ENCODE peak calls at places on chromosomes 4 and X, in ten cellular contexts. One of them, this sample, is unnamed.

GRCh38 chr4:164512124-164512523 is 241.8 kb upstream of the SMIM31 start:
- DNase-seq in hepatocyte: no peak
- DNase-seq in astrocyte of the cerebellum: no peak
- DNase-seq in stomach: no peak
- DNase-seq in Caco-2: no peak
- DNase-seq in HL-60: peak; percentile 28
- DNase-seq in bronchial epithelial cell: no peak
- DNase-seq in MM.1S: no peak
- DNase-seq in fibroblast of mammary gland: no peak
- DNase-seq in cardiac fibroblast: no peak
- DNase-seq in this sample: no peak

GRCh38 chr4:38673109-38673978 is 9.3 kb downstream of the KLF3 start:
- DNase-seq in hepatocyte: peak; percentile 70
- DNase-seq in astrocyte of the cerebellum: no peak
- DNase-seq in stomach: peak; percentile 67
- DNase-seq in Caco-2: peak; percentile 51
- DNase-seq in HL-60: no peak
- DNase-seq in bronchial epithelial cell: peak; percentile 94
- DNase-seq in MM.1S: no peak
- DNase-seq in fibroblast of mammary gland: peak; percentile 74
- DNase-seq in cardiac fibroblast: peak; percentile 35
- DNase-seq in this sample: peak; percentile 42

GRCh38 chrX:107825698-107826285 is at the start of gene MID2:
- DNase-seq in hepatocyte: peak; percentile 79
- DNase-seq in astrocyte of the cerebellum: no peak
- DNase-seq in stomach: peak; percentile 67
- DNase-seq in Caco-2: peak; percentile 43
- DNase-seq in HL-60: no peak
- DNase-seq in bronchial epithelial cell: peak; percentile 57
- DNase-seq in MM.1S: peak; percentile 46
- DNase-seq in fibroblast of mammary gland: peak; percentile 47
- DNase-seq in cardiac fibroblast: peak; percentile 51
- DNase-seq in this sample: peak; percentile 43

GRCh38 chr4:20046179-20046578 is 205.5 kb upstream of the SLIT2 start:
- DNase-seq in hepatocyte: no peak
- DNase-seq in astrocyte of the cerebellum: no peak
- DNase-seq in stomach: no peak
- DNase-seq in Caco-2: no peak
- DNase-seq in HL-60: no peak
- DNase-seq in bronchial epithelial cell: no peak
- DNase-seq in MM.1S: no peak
- DNase-seq in fibroblast of mammary gland: no peak
- DNase-seq in cardiac fibroblast: no peak
- DNase-seq in this sample: no peak

GRCh38 chr4:165384608-165385007 is 5.8 kb downstream of the CPE start:
- DNase-seq in hepatocyte: peak; percentile 60
- DNase-seq in astrocyte of the cerebellum: peak; percentile 50
- DNase-seq in stomach: no peak
- DNase-seq in Caco-2: peak; percentile 11
- DNase-seq in HL-60: no peak
- DNase-seq in bronchial epithelial cell: peak; percentile 44
- DNase-seq in MM.1S: no peak
- DNase-seq in fibroblast of mammary gland: peak; percentile 86
- DNase-seq in cardiac fibroblast: peak; percentile 38
- DNase-seq in this sample: peak; percentile 51

GRCh38 chr4:142840516-142841123 is 5.5 kb downstream of the INPP4B start:
- DNase-seq in hepatocyte: peak; percentile 56
- DNase-seq in astrocyte of the cerebellum: peak; percentile 59
- DNase-seq in stomach: no peak
- DNase-seq in Caco-2: no peak
- DNase-seq in HL-60: no peak
- DNase-seq in bronchial epithelial cell: peak; percentile 61
- DNase-seq in MM.1S: peak; percentile 43
- DNase-seq in fibroblast of mammary gland: peak; percentile 70
- DNase-seq in cardiac fibroblast: peak; percentile 77
- DNase-seq in this sample: peak; percentile 79

GRCh38 chr4:73864365-73864764 is 4.8 kb upstream of the CXCL1 start:
- DNase-seq in hepatocyte: peak; percentile 38
- DNase-seq in astrocyte of the cerebellum: no peak
- DNase-seq in stomach: peak; percentile 35
- DNase-seq in Caco-2: peak; percentile 32
- DNase-seq in HL-60: no peak
- DNase-seq in bronchial epithelial cell: peak; percentile 59
- DNase-seq in MM.1S: peak; percentile 51
- DNase-seq in fibroblast of mammary gland: no peak
- DNase-seq in cardiac fibroblast: no peak
- DNase-seq in this sample: no peak

GRCh38 chr4:183408791-183409190 is 35.6 kb upstream of the CDKN2AIP start:
- DNase-seq in hepatocyte: peak; percentile 64
- DNase-seq in astrocyte of the cerebellum: no peak
- DNase-seq in stomach: peak; percentile 34
- DNase-seq in Caco-2: no peak
- DNase-seq in HL-60: no peak
- DNase-seq in bronchial epithelial cell: no peak
- DNase-seq in MM.1S: no peak
- DNase-seq in fibroblast of mammary gland: no peak
- DNase-seq in cardiac fibroblast: no peak
- DNase-seq in this sample: no peak

GRCh38 chr4:147799986-147800555 is 68.2 kb downstream of the ARHGAP10 start:
- DNase-seq in hepatocyte: no peak
- DNase-seq in astrocyte of the cerebellum: peak; percentile 13
- DNase-seq in stomach: no peak
- DNase-seq in Caco-2: no peak
- DNase-seq in HL-60: no peak
- DNase-seq in bronchial epithelial cell: no peak
- DNase-seq in MM.1S: peak; percentile 78
- DNase-seq in fibroblast of mammary gland: no peak
- DNase-seq in cardiac fibroblast: no peak
- DNase-seq in this sample: no peak

GRCh38 chr4:86357608-86358007 is 2.2 kb downstream of the MAPK10 start:
- DNase-seq in hepatocyte: no peak
- DNase-seq in astrocyte of the cerebellum: no peak
- DNase-seq in stomach: no peak
- DNase-seq in Caco-2: no peak
- DNase-seq in HL-60: no peak
- DNase-seq in bronchial epithelial cell: no peak
- DNase-seq in MM.1S: no peak
- DNase-seq in fibroblast of mammary gland: no peak
- DNase-seq in cardiac fibroblast: no peak
- DNase-seq in this sample: no peak
- H3K4me3 ChIP-seq in hepatocyte: no peak overlapping the region
- H3K4me3 ChIP-seq in astrocyte of the cerebellum: no peak overlapping the region
- H3K4me3 ChIP-seq in stomach: no peak overlapping the region
- H3K4me3 ChIP-seq in Caco-2: no peak overlapping the region
- H3K4me3 ChIP-seq in HL-60: no peak overlapping the region
- H3K4me3 ChIP-seq in bronchial epithelial cell: no peak overlapping the region
- H3K4me3 ChIP-seq in MM.1S: no peak overlapping the region
- H3K4me3 ChIP-seq in fibroblast of mammary gland: no peak overlapping the region
- H3K4me3 ChIP-seq in cardiac fibroblast: no peak overlapping the region
- H3K4me3 ChIP-seq in this sample: no peak overlapping the region

GRCh38 chrX:18886344-18887161 is 97.4 kb downstream of the PHKA2 start:
- DNase-seq in hepatocyte: peak; percentile 76
- DNase-seq in astrocyte of the cerebellum: no peak
- DNase-seq in stomach: peak; percentile 68
- DNase-seq in Caco-2: peak; percentile 86
- DNase-seq in HL-60: peak; percentile 31
- DNase-seq in bronchial epithelial cell: peak; percentile 57
- DNase-seq in MM.1S: peak; percentile 62
- DNase-seq in fibroblast of mammary gland: peak; percentile 58
- DNase-seq in cardiac fibroblast: peak; percentile 60
- DNase-seq in this sample: peak; percentile 65
- TF ChIP-seq CTCF in hepatocyte: peak; percentile 54
- TF ChIP-seq CTCF in astrocyte of the cerebellum: peak; percentile 47
- TF ChIP-seq CTCF in stomach: peak; percentile 65
- TF ChIP-seq CTCF in Caco-2: peak; percentile 68
- TF ChIP-seq CTCF in HL-60: peak; percentile 16
- TF ChIP-seq CTCF in bronchial epithelial cell: peak; percentile 65
- TF ChIP-seq CTCF in MM.1S: peak; percentile 60
- TF ChIP-seq CTCF in fibroblast of mammary gland: peak; percentile 55
- TF ChIP-seq CTCF in cardiac fibroblast: peak; percentile 58
- TF ChIP-seq CTCF in this sample: peak; percentile 54

GRCh38 chrX:102720237-102721168 is at the start of gene GPRASP3:
- DNase-seq in hepatocyte: peak; percentile 75
- DNase-seq in astrocyte of the cerebellum: no peak
- DNase-seq in stomach: peak; percentile 78
- DNase-seq in Caco-2: peak; percentile 62
- DNase-seq in HL-60: peak; percentile 2
- DNase-seq in bronchial epithelial cell: peak; percentile 60
- DNase-seq in MM.1S: peak; percentile 49
- DNase-seq in fibroblast of mammary gland: peak; percentile 67
- DNase-seq in cardiac fibroblast: peak; percentile 59
- DNase-seq in this sample: peak; percentile 67
- H3K4me3 ChIP-seq in hepatocyte: peak within 1 kb of the TSS; percentile 29
- H3K4me3 ChIP-seq in astrocyte of the cerebellum: peak within 1 kb of the TSS; percentile 55
- H3K4me3 ChIP-seq in stomach: peak within 1 kb of the TSS; percentile 49
- H3K4me3 ChIP-seq in Caco-2: peak within 1 kb of the TSS; percentile 43
- H3K4me3 ChIP-seq in HL-60: no peak within 1 kb of the TSS
- H3K4me3 ChIP-seq in bronchial epithelial cell: peak within 1 kb of the TSS; percentile 49
- H3K4me3 ChIP-seq in MM.1S: peak within 1 kb of the TSS; percentile 17
- H3K4me3 ChIP-seq in fibroblast of mammary gland: peak within 1 kb of the TSS; percentile 59
- H3K4me3 ChIP-seq in cardiac fibroblast: peak within 1 kb of the TSS; percentile 55
- H3K4me3 ChIP-seq in this sample: peak within 1 kb of the TSS; percentile 57

DNA sequence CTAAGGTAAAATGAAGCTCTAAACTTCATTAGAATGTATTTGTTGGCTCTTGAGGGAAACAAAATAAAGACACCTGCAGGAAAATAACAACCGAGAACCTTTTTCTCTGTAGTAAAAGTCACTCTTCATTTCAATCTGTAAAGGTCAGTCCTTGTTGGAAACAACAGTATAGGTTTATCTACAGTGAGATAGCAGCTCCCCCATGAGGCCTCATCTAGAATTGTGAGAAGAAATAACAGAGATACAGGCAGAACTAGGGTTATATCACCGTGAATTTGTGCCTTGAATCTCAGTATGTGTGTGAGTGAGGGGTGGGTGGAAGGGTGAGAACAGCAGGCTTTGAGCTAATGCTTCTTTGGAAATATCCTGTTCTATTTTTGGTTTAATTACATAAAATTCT is 107.8 kb upstream of the FMR1 start:
- DNase-seq in hepatocyte: peak; percentile 28
- DNase-seq in astrocyte of the cerebellum: no peak
- DNase-seq in stomach: no peak
- DNase-seq in Caco-2: peak; percentile 2
- DNase-seq in HL-60: no peak
- DNase-seq in bronchial epithelial cell: peak; percentile 3
- DNase-seq in MM.1S: peak; percentile 35
- DNase-seq in fibroblast of mammary gland: peak; percentile 2
- DNase-seq in cardiac fibroblast: peak; percentile 1
- DNase-seq in this sample: peak; percentile 0
- TF ChIP-seq CTCF in hepatocyte: peak; percentile 57
- TF ChIP-seq CTCF in astrocyte of the cerebellum: peak; percentile 13
- TF ChIP-seq CTCF in stomach: no peak
- TF ChIP-seq CTCF in Caco-2: peak; percentile 27
- TF ChIP-seq CTCF in HL-60: peak; percentile 4
- TF ChIP-seq CTCF in bronchial epithelial cell: peak; percentile 11
- TF ChIP-seq CTCF in MM.1S: peak; percentile 50
- TF ChIP-seq CTCF in fibroblast of mammary gland: peak; percentile 25
- TF ChIP-seq CTCF in cardiac fibroblast: no peak
- TF ChIP-seq CTCF in this sample: no peak

GRCh38 chr4:4385729-4386295 is 1.1 kb upstream of the NSG1 start:
- DNase-seq in hepatocyte: no peak
- DNase-seq in astrocyte of the cerebellum: no peak
- DNase-seq in stomach: no peak
- DNase-seq in Caco-2: no peak
- DNase-seq in HL-60: no peak
- DNase-seq in bronchial epithelial cell: no peak
- DNase-seq in MM.1S: no peak
- DNase-seq in fibroblast of mammary gland: no peak
- DNase-seq in cardiac fibroblast: no peak
- DNase-seq in this sample: no peak
- H3K4me3 ChIP-seq in hepatocyte: no peak overlapping the region
- H3K4me3 ChIP-seq in astrocyte of the cerebellum: peak overlapping the region; percentile 39
- H3K4me3 ChIP-seq in stomach: peak overlapping the region; percentile 61
- H3K4me3 ChIP-seq in Caco-2: peak overlapping the region; percentile 39
- H3K4me3 ChIP-seq in HL-60: no peak overlapping the region
- H3K4me3 ChIP-seq in bronchial epithelial cell: peak overlapping the region; percentile 60
- H3K4me3 ChIP-seq in MM.1S: no peak overlapping the region
- H3K4me3 ChIP-seq in fibroblast of mammary gland: no peak overlapping the region
- H3K4me3 ChIP-seq in cardiac fibroblast: peak overlapping the region; percentile 54
- H3K4me3 ChIP-seq in this sample: peak overlapping the region; percentile 62

DNA sequence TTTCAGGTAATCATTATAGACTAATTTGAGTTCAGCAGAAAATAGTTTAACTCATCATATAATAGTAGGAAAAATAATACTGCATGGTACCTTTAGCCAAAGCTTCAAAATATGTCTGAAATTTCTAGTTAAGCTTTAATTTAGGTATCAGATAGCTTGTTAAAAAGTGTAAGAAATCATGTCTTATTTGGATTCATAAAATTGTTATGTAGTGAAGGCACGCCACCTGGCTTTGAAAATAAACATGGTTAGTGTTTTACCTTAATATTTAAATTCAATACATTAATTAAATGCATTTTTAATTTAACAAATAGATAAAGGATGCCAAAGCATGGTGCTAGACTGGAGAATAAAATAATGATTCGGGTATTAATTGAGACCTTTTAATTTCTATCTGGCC is 211.4 kb downstream of the FSTL5 start:
- DNase-seq in hepatocyte: no peak
- DNase-seq in astrocyte of the cerebellum: no peak
- DNase-seq in stomach: no peak
- DNase-seq in Caco-2: no peak
- DNase-seq in HL-60: no peak
- DNase-seq in bronchial epithelial cell: no peak
- DNase-seq in MM.1S: no peak
- DNase-seq in fibroblast of mammary gland: no peak
- DNase-seq in cardiac fibroblast: peak; percentile 1
- DNase-seq in this sample: peak; percentile 4
- TF ChIP-seq CTCF in hepatocyte: peak; percentile 19
- TF ChIP-seq CTCF in astrocyte of the cerebellum: no peak
- TF ChIP-seq CTCF in stomach: peak; percentile 34
- TF ChIP-seq CTCF in Caco-2: no peak
- TF ChIP-seq CTCF in HL-60: no peak
- TF ChIP-seq CTCF in bronchial epithelial cell: no peak
- TF ChIP-seq CTCF in MM.1S: no peak
- TF ChIP-seq CTCF in fibroblast of mammary gland: no peak
- TF ChIP-seq CTCF in cardiac fibroblast: no peak
- TF ChIP-seq CTCF in this sample: peak; percentile 1